ENCODE peak calls at places on chromosomes 7 and 10, in seven cellular contexts. One of them, this sample, is unnamed.
A peak's percentile ranks its signal among the peaks of the same experiment; 100 is the strongest.

GRCh38 chr7:12827219-12827821 is 139.9 kb downstream of the ARL4A start:
- DNase-seq in epithelial cell of esophagus: peak; percentile 37
- DNase-seq in GM06990: no peak
- DNase-seq in CD14-positive monocyte: no peak
- DNase-seq in H1: no peak
- DNase-seq in GM13976: no peak
- DNase-seq in foreskin fibroblast: no peak
- DNase-seq in this sample: no peak

GRCh38 chr10:35659456-35659855 is 17.4 kb upstream of the FZD8 start:
- DNase-seq in H1: no peak
- DNase-seq in epithelial cell of esophagus: no peak
- DNase-seq in foreskin fibroblast: no peak
- DNase-seq in GM13976: no peak
- DNase-seq in CD14-positive monocyte: no peak
- DNase-seq in GM06990: no peak
- DNase-seq in this sample: no peak

GRCh38 chr10:85604884-85605283 is 761.7 kb downstream of the GRID1 start:
- DNase-seq in epithelial cell of esophagus: no peak
- DNase-seq in H1: no peak
- DNase-seq in CD14-positive monocyte: no peak
- DNase-seq in GM06990: no peak
- DNase-seq in foreskin fibroblast: no peak
- DNase-seq in GM13976: no peak
- DNase-seq in this sample: no peak

GRCh38 chr10:110210663-110211454 is 3.5 kb downstream of the MXI1 start:
- DNase-seq in epithelial cell of esophagus: peak; percentile 98
- DNase-seq in CD14-positive monocyte: peak; percentile 95
- DNase-seq in GM06990: peak; percentile 91
- DNase-seq in foreskin fibroblast: peak; percentile 99
- DNase-seq in GM13976: peak; percentile 95
- DNase-seq in H1: peak; percentile 93
- DNase-seq in this sample: peak; percentile 96

GRCh38 chr10:124282326-124282725 is 136.4 kb downstream of the OAT start:
- DNase-seq in GM13976: no peak
- DNase-seq in GM06990: no peak
- DNase-seq in H1: no peak
- DNase-seq in foreskin fibroblast: no peak
- DNase-seq in CD14-positive monocyte: peak; percentile 10
- DNase-seq in epithelial cell of esophagus: no peak
- DNase-seq in this sample: no peak

GRCh38 chr10:119450606-119451304 is 91.8 kb downstream of the RGS10 start:
- DNase-seq in foreskin fibroblast: peak; percentile 46
- DNase-seq in epithelial cell of esophagus: no peak
- DNase-seq in GM13976: no peak
- DNase-seq in GM06990: no peak
- DNase-seq in H1: no peak
- DNase-seq in CD14-positive monocyte: no peak
- DNase-seq in this sample: no peak

GRCh38 chr10:77537720-77538373 is 99.8 kb downstream of the KCNMA1 start:
- DNase-seq in CD14-positive monocyte: no peak
- DNase-seq in H1: no peak
- DNase-seq in foreskin fibroblast: peak; percentile 38
- DNase-seq in GM13976: no peak
- DNase-seq in GM06990: no peak
- DNase-seq in epithelial cell of esophagus: no peak
- DNase-seq in this sample: no peak

GRCh38 chr7:142583424-142583823 is 165.8 kb upstream of the PRSS1 start:
- DNase-seq in GM06990: peak; percentile 52
- DNase-seq in GM13976: peak; percentile 52
- DNase-seq in foreskin fibroblast: peak; percentile 93
- DNase-seq in CD14-positive monocyte: peak; percentile 62
- DNase-seq in epithelial cell of esophagus: peak; percentile 96
- DNase-seq in H1: no peak
- DNase-seq in this sample: peak; percentile 79

GRCh38 chr7:95028683-95029082 is 121.3 kb downstream of the PPP1R9A start:
- DNase-seq in foreskin fibroblast: no peak
- DNase-seq in CD14-positive monocyte: no peak
- DNase-seq in GM13976: no peak
- DNase-seq in H1: no peak
- DNase-seq in GM06990: no peak
- DNase-seq in epithelial cell of esophagus: no peak
- DNase-seq in this sample: no peak

GRCh38 chr10:110158051-110159005 is 49.1 kb upstream of the MXI1 start:
- DNase-seq in foreskin fibroblast: no peak
- DNase-seq in CD14-positive monocyte: no peak
- DNase-seq in H1: no peak
- DNase-seq in epithelial cell of esophagus: no peak
- DNase-seq in GM13976: no peak
- DNase-seq in GM06990: no peak
- DNase-seq in this sample: no peak

GRCh38 chr10:114045071-114045737 is 1.5 kb downstream of the ADRB1 start:
- DNase-seq in CD14-positive monocyte: peak; percentile 67
- DNase-seq in H1: no peak
- DNase-seq in foreskin fibroblast: peak; percentile 61
- DNase-seq in epithelial cell of esophagus: peak; percentile 36
- DNase-seq in GM06990: peak; percentile 20
- DNase-seq in GM13976: peak; percentile 53
- DNase-seq in this sample: peak; percentile 38

GRCh38 chr7:92246363-92247101 is 758 bp downstream of the ANKIB1 start:
- DNase-seq in H1: no peak
- DNase-seq in GM13976: peak; percentile 53
- DNase-seq in GM06990: no peak
- DNase-seq in foreskin fibroblast: peak; percentile 47
- DNase-seq in epithelial cell of esophagus: peak; percentile 24
- DNase-seq in CD14-positive monocyte: no peak
- DNase-seq in this sample: peak; percentile 26

GRCh38 chr7:152859781-152860191 is 100.2 kb downstream of the ACTR3B start:
- DNase-seq in epithelial cell of esophagus: peak; percentile 5
- DNase-seq in H1: peak; percentile 25
- DNase-seq in foreskin fibroblast: peak; percentile 14
- DNase-seq in GM13976: no peak
- DNase-seq in GM06990: no peak
- DNase-seq in CD14-positive monocyte: no peak
- DNase-seq in this sample: peak; percentile 20

GRCh38 chr7:7641129-7641663 is 644 bp downstream of the UMAD1 start:
- DNase-seq in foreskin fibroblast: no peak
- DNase-seq in epithelial cell of esophagus: peak; percentile 27
- DNase-seq in H1: no peak
- DNase-seq in GM06990: no peak
- DNase-seq in GM13976: peak; percentile 29
- DNase-seq in CD14-positive monocyte: no peak
- DNase-seq in this sample: no peak

GRCh38 chr10:480928-481551 is 208.4 kb downstream of the DIP2C start:
- DNase-seq in GM06990: no peak
- DNase-seq in H1: no peak
- DNase-seq in CD14-positive monocyte: no peak
- DNase-seq in GM13976: no peak
- DNase-seq in foreskin fibroblast: peak; percentile 57
- DNase-seq in epithelial cell of esophagus: no peak
- DNase-seq in this sample: no peak

GRCh38 chr10:7560519-7560918 is 106.2 kb downstream of the ITIH5 start:
- DNase-seq in epithelial cell of esophagus: no peak
- DNase-seq in GM13976: no peak
- DNase-seq in GM06990: no peak
- DNase-seq in CD14-positive monocyte: no peak
- DNase-seq in H1: no peak
- DNase-seq in foreskin fibroblast: no peak
- DNase-seq in this sample: no peak

GRCh38 chr7:13907824-13908223 is 81.6 kb downstream of the ETV1 start:
- DNase-seq in foreskin fibroblast: no peak
- DNase-seq in epithelial cell of esophagus: no peak
- DNase-seq in GM06990: no peak
- DNase-seq in CD14-positive monocyte: no peak
- DNase-seq in GM13976: no peak
- DNase-seq in H1: no peak
- DNase-seq in this sample: no peak

GRCh38 chr10:84452006-84452405 is 123.6 kb downstream of the CCSER2 start:
- DNase-seq in H1: no peak
- DNase-seq in GM13976: no peak
- DNase-seq in CD14-positive monocyte: no peak
- DNase-seq in epithelial cell of esophagus: peak; percentile 8
- DNase-seq in GM06990: no peak
- DNase-seq in foreskin fibroblast: no peak
- DNase-seq in this sample: no peak

GRCh38 chr10:70715853-70716795 is 43.8 kb downstream of the ADAMTS14 start:
- DNase-seq in CD14-positive monocyte: peak; percentile 70
- DNase-seq in GM06990: no peak
- DNase-seq in foreskin fibroblast: peak; percentile 91
- DNase-seq in epithelial cell of esophagus: no peak
- DNase-seq in GM13976: no peak
- DNase-seq in H1: no peak
- DNase-seq in this sample: no peak

GRCh38 chr7:142807855-142808460 is 37.2 kb downstream of the PRSS2 start:
- DNase-seq in H1: no peak
- DNase-seq in foreskin fibroblast: peak; percentile 25
- DNase-seq in GM13976: no peak
- DNase-seq in GM06990: peak; percentile 23
- DNase-seq in CD14-positive monocyte: no peak
- DNase-seq in epithelial cell of esophagus: no peak
- DNase-seq in this sample: peak; percentile 85

GRCh38 chr7:11748884-11749283 is 83.1 kb downstream of the THSD7A start:
- DNase-seq in GM06990: no peak
- DNase-seq in foreskin fibroblast: no peak
- DNase-seq in CD14-positive monocyte: no peak
- DNase-seq in epithelial cell of esophagus: peak; percentile 9
- DNase-seq in H1: no peak
- DNase-seq in GM13976: no peak
- DNase-seq in this sample: peak; percentile 25

GRCh38 chr10:4670737-4671136 is 155.3 kb upstream of the AKR1E2 start:
- DNase-seq in epithelial cell of esophagus: peak; percentile 89
- DNase-seq in CD14-positive monocyte: no peak
- DNase-seq in GM13976: no peak
- DNase-seq in foreskin fibroblast: peak; percentile 47
- DNase-seq in H1: no peak
- DNase-seq in GM06990: no peak
- DNase-seq in this sample: no peak

GRCh38 chr10:116627386-116627933 is 6.7 kb downstream of the PNLIPRP2 start:
- DNase-seq in GM06990: no peak
- DNase-seq in foreskin fibroblast: no peak
- DNase-seq in epithelial cell of esophagus: peak; percentile 15
- DNase-seq in GM13976: no peak
- DNase-seq in CD14-positive monocyte: no peak
- DNase-seq in H1: peak; percentile 31
- DNase-seq in this sample: no peak
- TF ChIP-seq CTCF in GM06990: no peak
- TF ChIP-seq CTCF in foreskin fibroblast: peak; percentile 3
- TF ChIP-seq CTCF in epithelial cell of esophagus: peak; percentile 11
- TF ChIP-seq CTCF in GM13976: no peak
- TF ChIP-seq CTCF in CD14-positive monocyte: no peak
- TF ChIP-seq CTCF in H1: peak; percentile 92
- TF ChIP-seq CTCF in this sample: no peak

DNA sequence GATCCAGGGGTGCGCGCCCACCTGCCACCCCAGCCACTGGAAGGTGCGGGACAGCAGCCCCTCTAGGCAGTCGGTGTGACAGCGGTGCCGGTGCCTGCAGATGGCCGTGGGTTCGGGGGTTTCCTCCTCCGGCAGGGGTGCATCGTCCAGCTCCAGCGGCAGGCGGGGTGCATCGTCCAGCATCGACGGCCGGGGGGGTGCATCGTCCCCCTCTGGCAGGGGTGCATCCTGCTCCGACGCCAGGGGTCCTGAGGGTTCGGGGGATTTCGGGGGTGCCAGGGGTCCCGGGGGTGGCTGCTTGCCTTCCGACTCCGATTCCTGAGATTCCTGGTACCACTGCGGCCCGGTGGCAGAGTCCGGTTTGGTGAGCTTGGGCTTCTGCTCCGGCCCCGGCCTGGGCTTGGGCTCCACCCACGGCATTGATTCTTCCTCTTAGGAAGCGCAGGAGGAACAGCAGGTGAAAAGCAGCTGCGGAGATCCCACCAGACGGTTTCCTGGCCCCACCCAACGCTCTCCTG is 90.2 kb upstream of the RAB18 start:
- DNase-seq in CD14-positive monocyte: peak; percentile 44
- DNase-seq in H1: no peak
- DNase-seq in GM13976: no peak
- DNase-seq in foreskin fibroblast: no peak
- DNase-seq in GM06990: no peak
- DNase-seq in epithelial cell of esophagus: no peak
- DNase-seq in this sample: no peak
- TF ChIP-seq CTCF in CD14-positive monocyte: no peak
- TF ChIP-seq CTCF in H1: no peak
- TF ChIP-seq CTCF in GM13976: no peak
- TF ChIP-seq CTCF in foreskin fibroblast: no peak
- TF ChIP-seq CTCF in GM06990: no peak
- TF ChIP-seq CTCF in epithelial cell of esophagus: no peak
- TF ChIP-seq CTCF in this sample: no peak

DNA sequence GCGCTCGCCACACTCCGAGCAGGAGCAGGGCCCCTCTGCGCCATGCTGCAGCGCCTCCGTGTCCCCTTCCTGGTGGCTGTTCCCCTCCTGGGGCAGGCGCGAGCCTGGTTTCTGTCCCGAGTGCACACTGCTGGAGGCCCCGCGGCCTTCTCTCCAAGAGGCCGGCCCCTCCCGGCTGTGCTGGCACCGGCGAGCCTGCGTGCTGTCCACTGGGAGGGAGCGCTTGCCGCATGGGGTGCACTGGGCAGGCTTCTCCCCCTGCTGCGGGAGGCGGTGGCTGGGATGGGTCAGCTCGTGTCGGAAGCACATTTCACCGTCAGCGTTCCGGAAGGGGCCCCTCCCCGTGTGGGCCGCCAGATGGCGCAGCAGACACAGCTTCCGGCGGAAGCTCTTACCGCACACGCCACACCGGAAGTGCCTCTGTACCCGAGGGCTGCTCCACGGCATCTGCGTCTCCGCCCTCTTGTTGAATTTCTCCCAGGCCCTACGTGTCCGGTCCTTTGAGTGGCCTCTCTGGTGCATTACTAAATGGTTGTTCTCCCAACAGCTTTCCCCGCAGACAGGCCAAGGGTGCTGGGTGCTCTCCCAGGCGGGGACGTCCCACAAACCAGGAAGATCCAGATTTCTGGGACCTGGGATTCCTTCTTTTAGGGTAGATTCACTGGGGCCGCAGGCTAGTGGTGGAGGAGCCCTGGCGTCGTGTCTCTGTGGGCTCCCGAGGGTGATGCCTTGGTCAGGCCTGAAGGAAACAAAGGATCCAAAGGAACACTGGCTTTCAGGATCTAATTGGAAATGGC is 18.7 kb downstream of the ZNF786 start:
- DNase-seq in H1: peak; percentile 81
- DNase-seq in foreskin fibroblast: peak; percentile 24
- DNase-seq in CD14-positive monocyte: peak; percentile 51
- DNase-seq in GM13976: no peak
- DNase-seq in epithelial cell of esophagus: peak; percentile 15
- DNase-seq in GM06990: no peak
- DNase-seq in this sample: peak; percentile 95
- TF ChIP-seq CTCF in H1: peak; percentile 86
- TF ChIP-seq CTCF in foreskin fibroblast: no peak
- TF ChIP-seq CTCF in CD14-positive monocyte: peak; percentile 34
- TF ChIP-seq CTCF in GM13976: no peak
- TF ChIP-seq CTCF in epithelial cell of esophagus: peak; percentile 33
- TF ChIP-seq CTCF in GM06990: no peak
- TF ChIP-seq CTCF in this sample: peak; percentile 66

DNA sequence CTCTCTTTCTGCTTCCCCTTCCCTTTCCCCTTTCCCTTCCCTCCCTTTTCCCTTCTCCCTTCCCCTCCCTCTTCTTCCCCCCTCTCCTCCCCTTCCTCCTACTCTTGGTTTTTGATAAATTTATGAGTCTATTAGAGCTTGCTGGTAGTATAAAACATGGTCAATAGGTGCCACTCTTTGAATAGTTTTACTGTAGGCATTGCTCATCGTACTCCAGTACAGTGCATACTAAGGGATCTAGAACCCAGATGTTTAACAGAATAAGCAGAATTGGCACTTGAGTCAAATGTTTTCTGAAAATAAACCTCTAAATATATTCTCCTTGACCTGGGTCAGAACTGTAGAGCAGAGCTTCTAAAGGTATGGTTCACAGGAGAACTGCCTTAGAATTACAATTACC is 126.7 kb downstream of the SORCS3 start:
- DNase-seq in GM13976: no peak
- DNase-seq in epithelial cell of esophagus: no peak
- DNase-seq in CD14-positive monocyte: no peak
- DNase-seq in GM06990: no peak
- DNase-seq in H1: no peak
- DNase-seq in foreskin fibroblast: peak; percentile 2
- DNase-seq in this sample: no peak
- TF ChIP-seq CTCF in GM13976: no peak
- TF ChIP-seq CTCF in epithelial cell of esophagus: no peak
- TF ChIP-seq CTCF in CD14-positive monocyte: no peak
- TF ChIP-seq CTCF in GM06990: peak; percentile 19
- TF ChIP-seq CTCF in H1: no peak
- TF ChIP-seq CTCF in foreskin fibroblast: no peak
- TF ChIP-seq CTCF in this sample: no peak

This sample was measured in GM12865.